ENCODE peak calls at places on chromosomes 6 and 20, in seven cellular contexts. Q is central memory CD8-positive, alpha-beta T cell; B is stimulated activated effector memory CD8-positive, alpha-beta T cell treated with anti-CD3 and anti-CD28 coated beads, Interleukin-12 subunit alpha, Interleukin-12 subunit beta, amount 100 ng/mL, for 72 hours; I is activated T-cell treated with anti-CD3 and anti-CD28 coated beads, Interleukin-2, amount 50 U/mL, for 4 hours; F is stimulated activated naive CD8-positive, alpha-beta T cell treated with anti-CD3 and anti-CD28 coated beads, Interleukin-15, Interleukin-2, amounts not matched to agents 100 U/mL and 50 U/mL, for 24 hours; Y is left lung; W is left ventricle myocardium superior. T is an unnamed sample.

GRCh38 chr6:132115714-132116366 is 164.7 kb upstream of the CCN2 start:
- ATAC-seq in Q (no peak), B (no peak), I (no peak), F (no peak), Y (no peak), W (no peak), T (no peak)

GRCh38 chr6:151317995-151318365 is 73.4 kb downstream of the ZBTB2 start:
- ATAC-seq in Q (no peak), B (no peak), I (no peak), F (no peak), Y (no peak), W (peak; percentile 17), T (no peak)

GRCh38 chr6:161544801-161545490 is 271.1 kb upstream of the AGPAT4 start:
- ATAC-seq in Q (no peak), B (no peak), I (no peak), F (no peak), Y (no peak), W (no peak), T (no peak)

GRCh38 chr6:111813247-111814162 is 59.7 kb downstream of the FYN start:
- ATAC-seq in Q (no peak), B (peak; percentile 86), I (peak; percentile 74), F (peak; percentile 69), Y (peak; percentile 24), W (no peak), T (no peak)

GRCh38 chr6:14454467-14454763 is 336.8 kb downstream of the CD83 start:
- ATAC-seq in Q (no peak), B (peak; percentile 42), I (no peak), F (no peak), Y (no peak), W (no peak), T (no peak)

GRCh38 chr6:13101409-13101808 is 226.9 kb downstream of the TBC1D7 start:
- ATAC-seq in Q (no peak), B (no peak), I (no peak), F (no peak), Y (no peak), W (no peak), T (no peak)

GRCh38 chr6:65709099-65709830 is 2.2 kb upstream of the EYS start:
- ATAC-seq in Q (no peak), B (no peak), I (no peak), F (no peak), Y (no peak), W (no peak), T (no peak)

GRCh38 chr20:50520222-50520877 is 10.2 kb downstream of the PTPN1 start:
- ATAC-seq in Q (no peak), B (peak; percentile 80), I (peak; percentile 31), F (peak; percentile 71), Y (no peak), W (peak; percentile 29), T (peak; percentile 6)

GRCh38 chr6:138404666-138405337 is 779 bp downstream of the HEBP2 start:
- ATAC-seq in Q (peak; percentile 38), B (peak; percentile 9), I (no peak), F (peak; percentile 2), Y (peak; percentile 5), W (peak; percentile 7), T (peak; percentile 51)

GRCh38 chr6:105794263-105794662 is 291.9 kb upstream of the PRDM1 start:
- ATAC-seq in Q (no peak), B (no peak), I (no peak), F (no peak), Y (peak; percentile 82), W (peak; percentile 71), T (no peak)

GRCh38 chr20:881051-881820 is 34.9 kb downstream of the ANGPT4 start:
- ATAC-seq in Q (no peak), B (peak; percentile 99), I (peak; percentile 74), F (peak; percentile 96), Y (peak; percentile 76), W (no peak), T (peak; percentile 50)

GRCh38 chr6:33700391-33701050 is 11.0 kb downstream of the UQCC2 start:
- ATAC-seq in Q (peak; percentile 56), B (peak; percentile 87), I (peak; percentile 78), F (peak; percentile 62), Y (peak; percentile 70), W (peak; percentile 26), T (peak; percentile 82)